ENCODE peak calls at places on chromosomes 16 and 17, in six cellular contexts. J, E, D, Y, K and G are unnamed samples.

GRCh38 chr16:71845639-71846431 is at the start of gene ATXN1L:
- DNase-seq in K (peak), J (peak), E (peak), Y (peak), D (peak), G (peak)

GRCh38 chr17:65434251-65434650 is 127.2 kb downstream of the AXIN2 start:
- DNase-seq in K (no peak), J (no peak), D (no peak), Y (no peak), E (no peak), G (no peak)

GRCh38 chr17:31147507-31148202 is 52.9 kb downstream of the NF1 start:
- DNase-seq in Y (no peak), E (no peak), J (peak), D (no peak), K (no peak), G (no peak)

GRCh38 chr17:40648326-40648968 is 829 bp upstream of the SMARCE1 start:
- DNase-seq in Y (peak), J (no peak), K (peak), D (no peak), E (peak), G (no peak)

GRCh38 chr17:73420897-73421296 is 109.1 kb upstream of the CDC42EP4 start:
- DNase-seq in D (no peak), Y (peak), E (no peak), K (peak), J (peak), G (no peak)

GRCh38 chr16:4147236-4147635 is 31.0 kb upstream of the ADCY9 start:
- DNase-seq in Y (no peak), E (no peak), D (no peak), J (no peak), K (no peak), G (no peak)

GRCh38 chr16:70250748-70251650 is 741 bp downstream of the EXOSC6 start:
- DNase-seq in D (no peak), J (peak), Y (peak), E (no peak), K (peak), G (peak)

GRCh38 chr16:85220125-85220839 is 108.0 kb upstream of the CIBAR2 start:
- DNase-seq in Y (no peak), E (peak), K (peak), D (peak), J (peak), G (no peak)

GRCh38 chr16:21645261-21645721 is 7.1 kb downstream of the IGSF6 start:
- DNase-seq in E (no peak), J (no peak), K (no peak), Y (no peak), D (no peak), G (no peak)

GRCh38 chr17:44345497-44346026 is 460 bp downstream of the GRN start:
- DNase-seq in J (peak), E (no peak), Y (peak), K (peak), D (peak), G (no peak)

GRCh38 chr17:42775534-42776098 is 2.4 kb downstream of the VPS25 start:
- DNase-seq in D (no peak), J (peak), K (peak), Y (no peak), E (no peak), G (no peak)
- TF ChIP-seq CTCF in D (no peak), J (no peak), K (peak), Y (no peak), E (no peak), G (no peak)

DNA sequence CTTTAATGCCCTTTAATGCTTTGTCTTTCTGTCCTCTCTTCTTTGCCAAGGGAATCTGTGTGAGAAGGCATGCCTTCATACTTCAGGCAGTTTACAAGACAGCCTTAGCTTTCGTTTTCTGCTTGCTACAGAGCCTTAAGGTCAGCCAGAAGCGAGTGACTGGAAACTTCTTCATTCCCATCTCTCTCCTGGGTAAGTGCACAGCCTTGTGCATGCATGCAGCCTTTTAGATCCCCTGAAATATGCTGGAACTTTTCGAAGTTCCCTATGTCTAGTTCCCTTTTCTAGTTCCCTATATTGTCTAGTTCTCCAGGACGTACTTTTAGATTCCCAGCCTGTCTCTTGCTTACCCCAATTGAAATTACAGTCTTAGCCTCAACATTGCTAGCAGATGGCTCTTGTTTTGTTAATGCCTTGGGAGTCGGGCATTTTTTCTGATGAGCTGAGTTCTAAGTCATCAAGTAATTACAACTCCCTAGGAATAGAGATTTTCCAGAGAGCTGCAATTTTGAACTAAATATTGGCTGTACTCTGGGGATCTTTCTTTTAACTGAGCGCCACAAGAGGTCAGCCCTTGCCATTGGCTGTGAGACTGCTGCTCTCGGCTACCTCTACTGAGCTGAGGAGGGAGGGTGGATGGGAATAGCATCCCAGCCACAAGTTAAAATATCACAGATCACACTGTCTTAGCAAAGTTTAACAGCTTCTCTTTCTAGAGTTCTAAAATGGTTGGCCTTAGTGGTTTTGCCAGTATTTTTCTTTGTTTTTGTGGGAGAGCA is 22.7 kb upstream of the PPM1D start:
- DNase-seq in E (no peak), K (peak), Y (no peak), D (peak), J (peak), G (peak)
- TF ChIP-seq CTCF in E (peak), K (peak), Y (peak), D (no peak), J (no peak), G (no peak)

GRCh38 chr17:75524971-75525805 is at the start of gene LLGL2:
- DNase-seq in D (no peak), K (no peak), E (no peak), J (peak), Y (peak), G (peak)
- TF ChIP-seq CTCF in D (peak), K (peak), E (peak), J (peak), Y (peak), G (no peak)

GRCh38 chr16:84096447-84097005 is 20.2 kb downstream of the MBTPS1 start:
- DNase-seq in K (no peak), Y (no peak), J (no peak), E (no peak), D (no peak), G (no peak)
- TF ChIP-seq CTCF in K (no peak), Y (no peak), J (no peak), E (no peak), D (no peak), G (no peak)

GRCh38 chr17:81394377-81394747 is 895 bp upstream of the BAHCC1 start:
- DNase-seq in E (no peak), J (no peak), D (no peak), K (no peak), Y (no peak), G (no peak)

GRCh38 chr17:81391964-81392908 is 3.0 kb upstream of the BAHCC1 start:
- DNase-seq in D (no peak), Y (no peak), E (peak), K (no peak), J (no peak), G (no peak)

GRCh38 chr17:81394831-81395599 is at the start of gene BAHCC1:
- DNase-seq in D (peak), Y (peak), E (peak), J (peak), K (peak), G (peak)

GRCh38 chr17:81392909-81393654 is 2.2 kb upstream of the BAHCC1 start:
- DNase-seq in J (peak), Y (peak), E (no peak), D (no peak), K (no peak), G (no peak)

DNA sequence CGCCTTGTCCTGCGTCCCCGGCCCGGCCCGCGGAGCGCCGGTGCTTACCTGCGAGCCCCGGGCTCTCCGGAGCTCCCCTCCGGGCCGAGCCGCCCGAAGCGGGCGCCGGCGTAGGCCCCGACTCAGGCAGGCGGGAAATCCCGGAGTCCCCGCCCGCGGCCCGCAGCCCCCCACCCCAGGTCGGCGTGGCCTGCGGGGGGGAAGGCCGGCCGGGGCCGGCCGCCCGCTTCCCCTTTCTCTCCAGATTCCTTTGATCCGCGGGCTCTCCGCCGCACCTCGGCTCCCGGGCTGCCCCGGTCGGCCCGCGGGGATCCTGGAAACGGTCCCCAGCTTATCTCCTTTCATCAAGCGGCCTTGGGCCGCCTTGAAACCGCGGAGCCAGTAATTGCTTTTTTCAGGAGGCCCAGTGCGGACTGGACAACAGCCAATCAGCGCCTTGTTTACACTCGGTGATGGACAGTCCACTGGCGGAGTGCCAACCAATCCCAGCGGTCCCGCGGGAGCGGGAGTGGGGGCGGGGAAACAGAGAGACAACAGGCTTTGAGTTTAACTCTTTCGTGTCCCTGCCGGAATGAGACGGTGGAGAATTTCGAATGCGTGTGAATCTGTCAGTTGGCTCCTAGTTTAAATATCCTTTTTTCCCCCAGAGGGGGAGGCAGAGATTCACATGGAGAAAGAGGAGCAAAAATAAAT is 1.4 kb upstream of the BAHCC1 start:
- DNase-seq in J (peak), E (peak), Y (peak), D (peak), K (peak), G (peak)
- TF ChIP-seq CTCF in J (no peak), E (peak), Y (peak), D (no peak), K (no peak), G (no peak)

GRCh38 chr17:75876190-75876937 is 2.0 kb downstream of the TRIM47 start:
- DNase-seq in K (no peak), E (no peak), D (no peak), Y (peak), J (no peak), G (no peak)
- TF ChIP-seq CTCF in K (peak), E (peak), D (no peak), Y (peak), J (peak), G (peak)

GRCh38 chr17:1628856-1629646 is 417 bp upstream of the SLC43A2 start:
- DNase-seq in D (peak), K (peak), J (peak), Y (peak), E (peak), G (peak)
- TF ChIP-seq CTCF in D (peak), K (no peak), J (peak), Y (peak), E (no peak), G (no peak)

DNA sequence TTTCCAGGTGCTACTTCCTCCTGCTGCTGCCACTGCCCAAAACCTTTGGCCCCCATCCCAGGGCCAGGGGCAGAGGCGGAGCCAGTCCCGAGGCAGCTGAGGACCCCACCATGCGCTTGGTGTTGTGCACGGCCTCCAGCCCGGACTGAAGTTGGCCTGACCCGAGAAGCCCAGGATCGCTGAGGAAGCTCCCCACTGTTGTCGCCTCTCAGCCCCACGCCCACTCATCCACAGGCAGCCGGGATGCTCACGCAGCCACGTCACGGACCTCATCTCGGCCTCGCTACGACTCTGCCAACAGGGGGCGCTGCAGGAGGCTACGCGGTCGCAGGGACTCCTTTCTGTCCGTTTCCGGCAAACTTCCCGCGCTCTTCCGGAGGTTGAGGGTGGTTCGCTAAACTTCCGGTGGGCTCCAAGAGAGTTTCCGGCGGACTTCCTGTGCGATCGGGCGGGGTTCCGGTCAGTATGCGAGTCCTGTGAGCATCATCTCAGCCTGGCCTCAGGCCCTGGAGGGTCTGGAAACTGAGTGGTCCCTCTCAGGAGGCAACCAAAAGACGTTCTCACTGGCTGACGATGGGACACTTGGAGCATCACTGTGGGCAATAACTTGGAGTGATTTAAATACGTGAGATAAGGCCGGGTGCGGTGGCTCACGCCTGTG is 12.4 kb downstream of the ZG16B start:
- DNase-seq in D (peak), K (no peak), E (no peak), Y (no peak), J (no peak), G (no peak)
- TF ChIP-seq CTCF in D (peak), K (peak), E (peak), Y (peak), J (peak), G (no peak)

GRCh38 chr16:58042886-58043515 is 17.4 kb downstream of the MMP15 start:
- DNase-seq in D (no peak), K (no peak), E (no peak), J (no peak), Y (no peak), G (no peak)

GRCh38 chr16:58045096-58045495 is 19.5 kb downstream of the MMP15 start:
- DNase-seq in Y (no peak), E (no peak), D (no peak), J (no peak), K (no peak), G (no peak)

GRCh38 chr16:58044266-58045019 is 18.9 kb downstream of the MMP15 start:
- DNase-seq in D (no peak), Y (no peak), J (no peak), K (no peak), E (no peak), G (no peak)

GRCh38 chr16:58042001-58042885 is 16.7 kb downstream of the MMP15 start:
- DNase-seq in D (no peak), J (no peak), E (no peak), K (no peak), Y (no peak), G (no peak)

DNA sequence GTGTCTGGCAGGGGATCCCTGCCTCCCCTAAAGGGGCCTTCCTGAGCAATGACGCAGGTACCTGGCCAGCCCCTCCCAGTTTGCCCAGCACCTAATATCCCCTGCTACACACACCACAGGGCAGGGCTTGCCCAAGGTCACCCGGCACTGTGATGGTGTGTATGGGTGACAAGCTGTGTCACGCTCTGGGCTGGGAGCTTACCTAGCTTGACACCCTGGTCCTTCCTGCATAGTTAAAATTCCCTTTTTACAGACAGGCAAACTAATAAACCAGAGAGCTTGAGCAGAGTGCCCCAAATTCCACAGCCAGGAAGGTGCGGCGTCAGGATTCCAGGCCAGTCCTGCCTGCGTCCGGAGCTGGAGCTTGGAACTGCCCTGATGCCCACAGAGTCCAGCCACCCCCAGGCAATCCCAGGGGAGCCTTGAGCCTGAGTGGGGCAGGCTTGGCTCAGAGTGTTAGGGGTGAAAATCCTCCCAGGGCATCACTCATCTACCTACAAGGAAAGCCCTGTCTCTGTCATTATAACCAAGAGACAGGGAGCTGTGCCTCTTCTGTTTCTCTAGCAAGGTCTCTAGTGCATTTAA is 18.1 kb downstream of the MMP15 start:
- DNase-seq in K (no peak), E (no peak), J (no peak), Y (no peak), D (no peak), G (no peak)
- TF ChIP-seq CTCF in K (no peak), E (no peak), J (no peak), Y (no peak), D (no peak), G (no peak)

GRCh38 chr17:10628756-10629155 is 28.4 kb downstream of the MYH3 start:
- DNase-seq in Y (no peak), E (no peak), J (no peak), D (no peak), K (no peak), G (no peak)
- TF ChIP-seq CTCF in Y (peak), E (peak), J (no peak), D (no peak), K (peak), G (no peak)